ENCODE peak calls at places on chromosome 9, in ten cellular contexts. F, H, K, B, J, O, P, R, V and N are unnamed samples.

GRCh38 chr9:87148391-87149237 is 201.3 kb upstream of the GAS1 start:
- DNase-seq in F (peak; percentile 92), H (peak; percentile 65), K (peak; percentile 90), B (peak; percentile 22), J (peak; percentile 94), O (no peak), P (no peak), R (no peak), V (peak; percentile 19), N (no peak)

GRCh38 chr9:87684627-87685204 is 41.2 kb upstream of the CTSL start:
- DNase-seq in F (no peak), H (peak; percentile 74), K (no peak), B (no peak), J (no peak), O (no peak), P (peak; percentile 47), R (peak; percentile 15), V (peak; percentile 44), N (no peak)

GRCh38 chr9:91567642-91568274 is 144.1 kb upstream of the NFIL3 start:
- DNase-seq in F (no peak), H (no peak), K (no peak), B (no peak), J (no peak), O (no peak), P (no peak), R (no peak), V (no peak), N (no peak)

GRCh38 chr9:78103971-78104433 is 72.4 kb upstream of the GNAQ start:
- DNase-seq in F (no peak), H (no peak), K (no peak), B (no peak), J (no peak), O (no peak), P (no peak), R (no peak), V (no peak), N (no peak)

GRCh38 chr9:126157826-126158431 is 168.7 kb upstream of the MVB12B start:
- DNase-seq in F (no peak), H (no peak), K (peak; percentile 68), B (no peak), J (no peak), O (no peak), P (no peak), R (no peak), V (no peak), N (peak; percentile 3)

GRCh38 chr9:38035873-38036272 is 33.2 kb downstream of the SHB start:
- DNase-seq in F (no peak), H (no peak), K (no peak), B (no peak), J (no peak), O (no peak), P (no peak), R (no peak), V (peak; percentile 61), N (no peak)

GRCh38 chr9:109887079-109887478 is 107.1 kb downstream of the PALM2AKAP2 start:
- DNase-seq in F (no peak), H (no peak), K (no peak), B (no peak), J (no peak), O (no peak), P (no peak), R (no peak), V (no peak), N (no peak)

GRCh38 chr9:35996358-35996970 is 38.5 kb upstream of the OR2S2 start:
- DNase-seq in F (no peak), H (no peak), K (no peak), B (no peak), J (no peak), O (no peak), P (no peak), R (no peak), V (peak; percentile 10), N (no peak)

DNA sequence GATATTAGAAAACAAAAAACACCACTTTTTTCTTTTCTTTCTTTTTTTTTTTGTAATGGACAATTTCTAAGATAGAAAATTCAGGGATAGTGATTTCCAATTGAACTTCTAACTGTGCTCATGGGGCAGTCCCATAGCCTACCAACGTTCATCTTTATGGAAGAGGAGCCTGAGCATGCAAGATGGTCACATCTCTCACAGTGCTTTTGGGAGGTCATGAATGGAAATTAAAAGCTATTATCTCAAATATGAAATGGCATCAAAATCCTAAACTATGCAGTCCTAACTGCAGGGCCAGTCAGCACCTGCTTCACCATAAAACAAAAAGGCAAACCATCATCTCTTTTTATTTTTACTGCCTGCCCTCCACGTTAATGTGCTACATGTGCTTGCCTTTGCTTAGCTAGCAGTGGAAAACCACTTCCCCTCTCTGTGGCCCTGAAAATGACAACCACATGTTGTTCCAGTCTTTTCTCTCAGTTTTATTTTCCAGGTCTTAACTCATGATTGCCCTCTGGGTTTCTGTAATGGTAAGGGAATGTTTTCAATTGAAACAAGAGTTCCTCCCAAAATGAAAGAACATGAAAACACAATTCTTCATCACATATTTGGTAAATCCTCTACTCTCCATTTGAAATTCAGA is 16.7 kb downstream of the IFNB1 start:
- DNase-seq in F (no peak), H (no peak), K (no peak), B (peak; percentile 44), J (no peak), O (no peak), P (no peak), R (no peak), V (no peak), N (no peak)
- TF ChIP-seq CTCF in F (no peak), H (no peak), K (peak; percentile 41), B (peak; percentile 15), J (no peak), O (no peak), P (no peak), R (no peak), V (no peak), N (no peak)

GRCh38 chr9:134325096-134325812 is 1.0 kb upstream of the RXRA start:
- DNase-seq in F (peak; percentile 85), H (peak; percentile 59), K (no peak), B (no peak), J (peak; percentile 89), O (peak; percentile 32), P (no peak), R (no peak), V (peak; percentile 39), N (no peak)

GRCh38 chr9:134324359-134325095 is 1.7 kb upstream of the RXRA start:
- DNase-seq in F (peak; percentile 66), H (no peak), K (no peak), B (no peak), J (no peak), O (no peak), P (no peak), R (no peak), V (no peak), N (no peak)

GRCh38 chr9:134321957-134322741 is 4.1 kb upstream of the RXRA start:
- DNase-seq in F (peak; percentile 60), H (no peak), K (no peak), B (no peak), J (peak; percentile 64), O (no peak), P (peak; percentile 5), R (no peak), V (no peak), N (no peak)

GRCh38 chr9:134322781-134323241 is 3.4 kb upstream of the RXRA start:
- DNase-seq in F (peak; percentile 61), H (no peak), K (no peak), B (no peak), J (peak; percentile 43), O (no peak), P (peak; percentile 4), R (no peak), V (no peak), N (no peak)

DNA sequence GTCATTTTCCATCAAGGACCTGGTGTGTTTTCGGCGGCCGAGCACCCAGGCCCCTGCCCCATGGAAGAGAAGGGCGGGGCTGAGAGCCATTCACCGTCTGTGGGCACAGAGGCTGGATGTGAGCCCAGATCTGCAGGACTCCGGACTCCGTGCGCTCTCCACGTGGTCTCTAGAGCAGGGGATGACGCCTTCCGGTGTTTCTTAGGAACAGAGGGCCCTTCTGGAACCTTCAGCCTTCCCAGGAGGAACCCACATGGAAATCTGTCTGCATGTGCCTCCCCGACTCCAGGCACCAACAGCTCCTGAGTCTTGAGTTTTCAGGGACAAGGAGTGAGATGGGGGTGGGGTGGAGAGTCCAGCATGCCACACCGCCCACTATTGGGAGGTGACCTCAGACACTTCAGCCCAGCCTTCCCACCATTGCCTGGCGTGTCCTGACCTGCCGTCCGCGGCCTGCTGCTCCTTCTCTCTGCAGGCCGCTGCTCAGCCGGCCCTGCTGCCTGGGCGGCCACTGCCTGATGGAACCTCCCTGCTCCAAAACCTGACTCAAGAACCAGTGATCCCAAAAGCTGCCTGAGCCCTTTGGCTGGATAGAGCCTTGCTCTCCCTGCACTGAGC is 2.4 kb upstream of the RXRA start:
- DNase-seq in F (peak; percentile 95), H (no peak), K (no peak), B (no peak), J (peak; percentile 85), O (no peak), P (peak; percentile 77), R (peak; percentile 51), V (no peak), N (no peak)
- TF ChIP-seq CTCF in F (no peak), H (no peak), K (no peak), B (no peak), J (no peak), O (no peak), P (no peak), R (no peak), V (no peak), N (no peak)

DNA sequence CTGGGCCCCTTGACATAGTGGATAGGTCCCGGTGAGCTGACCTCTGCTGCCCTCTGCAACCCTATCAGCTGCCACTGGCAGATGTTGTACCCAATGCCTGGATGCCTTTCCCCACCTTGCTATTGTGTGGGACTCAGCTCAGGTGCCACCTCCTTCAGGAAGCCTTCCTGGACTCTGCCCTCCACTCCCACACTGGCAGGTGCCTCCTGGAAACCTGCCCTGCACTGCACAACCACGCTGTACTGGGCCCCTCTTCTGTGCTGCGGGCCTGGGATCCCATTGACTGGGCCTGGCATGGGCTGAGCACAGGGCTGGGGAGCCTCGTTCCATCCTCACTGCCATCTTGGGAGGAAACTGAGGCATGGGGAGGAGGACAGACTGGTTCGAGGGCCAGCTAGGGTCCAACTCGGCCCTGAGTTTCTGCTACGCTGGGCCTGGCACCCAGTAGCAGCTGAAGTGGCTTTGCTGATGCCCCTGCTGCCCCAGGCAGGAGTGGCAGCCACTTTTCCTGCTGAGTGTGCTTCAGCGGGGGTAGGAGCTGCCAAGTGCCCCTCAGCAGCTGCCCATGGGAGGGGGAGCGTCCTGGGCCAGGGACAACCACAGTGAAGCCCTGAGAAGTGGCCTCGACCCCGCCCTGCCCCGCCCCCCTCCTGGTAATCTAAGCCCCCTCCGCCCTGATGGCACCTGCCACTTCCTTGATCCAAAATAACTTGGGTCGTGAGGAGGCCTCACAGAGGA is 1.3 kb downstream of the AK1 start:
- DNase-seq in F (no peak), H (no peak), K (no peak), B (no peak), J (no peak), O (no peak), P (no peak), R (no peak), V (no peak), N (no peak)
- TF ChIP-seq CTCF in F (no peak), H (no peak), K (no peak), B (no peak), J (no peak), O (no peak), P (no peak), R (no peak), V (no peak), N (no peak)

DNA sequence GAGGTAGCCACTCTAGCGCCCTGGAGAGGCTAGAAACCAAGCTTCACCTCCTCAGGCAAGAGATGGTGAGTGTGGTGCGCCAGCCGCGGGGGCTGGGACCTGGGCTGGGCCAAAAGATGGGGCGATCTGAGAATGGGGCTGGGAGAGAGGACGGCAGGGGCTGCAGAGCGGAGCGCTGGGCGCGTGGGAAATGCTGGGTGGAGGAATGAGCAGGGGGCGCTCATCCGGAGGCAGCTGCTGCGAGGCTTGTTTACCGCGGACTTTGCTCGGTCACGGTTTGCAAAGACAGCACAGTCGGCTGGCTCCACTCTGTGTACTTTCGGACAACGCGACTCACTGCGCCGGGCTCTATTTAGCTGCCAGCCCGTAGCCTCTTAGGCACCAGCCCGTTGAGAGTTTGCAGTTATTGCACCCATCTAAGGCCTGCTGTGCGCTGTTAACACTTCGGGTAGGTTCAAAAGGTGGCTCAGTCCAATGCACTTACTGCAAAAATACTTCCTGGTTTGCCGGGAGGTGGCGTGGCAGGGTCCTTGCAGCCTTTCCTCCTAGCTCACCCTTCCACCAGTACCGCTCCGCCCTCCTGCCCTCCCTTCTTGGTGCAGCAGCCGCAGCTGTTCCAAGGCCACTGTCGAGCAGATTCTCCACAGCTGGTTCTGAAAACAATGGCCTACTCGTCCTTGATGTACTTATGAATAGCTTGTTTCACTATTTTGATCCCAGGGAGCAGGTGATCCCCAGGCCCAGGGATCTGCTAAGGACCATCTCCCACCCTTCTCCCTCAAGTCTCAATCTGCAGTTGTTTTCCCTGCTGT is 1.3 kb downstream of the LURAP1L start:
- DNase-seq in F (peak; percentile 93), H (peak; percentile 76), K (peak; percentile 88), B (peak; percentile 53), J (peak; percentile 94), O (no peak), P (peak; percentile 81), R (peak; percentile 57), V (peak; percentile 93), N (peak; percentile 46)
- TF ChIP-seq CTCF in F (peak; percentile 50), H (peak; percentile 39), K (peak; percentile 65), B (peak; percentile 55), J (peak; percentile 49), O (no peak), P (peak; percentile 70), R (peak; percentile 23), V (peak; percentile 65), N (peak; percentile 52)